ENCODE peak calls at places on chromosomes 5 and 9, in six cellular contexts. K is K562, S is upper lobe of left lung, C is sigmoid colon, G is breast epithelium, N is suprapubic skin. J is an unnamed sample.

GRCh38 chr5:137566118-137566541 is 67.0 kb upstream of the SPOCK1 start:
- DNase-seq in K (no peak), S (no peak), N (no peak), C (no peak), G (no peak), J (no peak)

GRCh38 chr5:1509346-1510085 is 14.2 kb downstream of the LPCAT1 start:
- DNase-seq in K (no peak), G (no peak), N (peak), C (peak), S (peak), J (peak)

GRCh38 chr5:173293817-173294672 is 34.2 kb downstream of the STC2 start:
- DNase-seq in K (peak), C (peak), S (peak), G (peak), N (peak), J (no peak)

GRCh38 chr9:71191708-71192107 is 70.3 kb upstream of the TRPM3 start:
- DNase-seq in C (no peak), G (no peak), K (no peak), N (no peak), S (no peak), J (no peak)

GRCh38 chr5:157271740-157272271 is 5.9 kb downstream of the CYFIP2 start:
- DNase-seq in C (no peak), N (no peak), G (peak), K (no peak), S (peak), J (no peak)

GRCh38 chr9:135828656-135829055 is 78.7 kb downstream of the CAMSAP1 start:
- DNase-seq in N (no peak), S (no peak), G (no peak), K (no peak), C (no peak), J (no peak)

GRCh38 chr5:103259705-103260355 is 1.3 kb downstream of the MACIR start:
- DNase-seq in G (no peak), S (peak), N (no peak), K (no peak), C (peak), J (no peak)

GRCh38 chr5:65916066-65916465 is 10.3 kb upstream of the ERBIN start:
- DNase-seq in N (no peak), K (no peak), S (no peak), G (no peak), C (no peak), J (no peak)

GRCh38 chr5:4737868-4738267 is 402.3 kb upstream of the ADAMTS16 start:
- DNase-seq in K (no peak), S (peak), N (no peak), G (no peak), C (no peak), J (no peak)

GRCh38 chr5:45737153-45737552 is 41.0 kb upstream of the HCN1 start:
- DNase-seq in G (no peak), K (no peak), C (no peak), S (no peak), N (no peak), J (no peak)

GRCh38 chr5:173786296-173787187 is 101.6 kb upstream of the CPEB4 start:
- DNase-seq in S (no peak), K (peak), C (no peak), G (no peak), N (no peak), J (no peak)

DNA sequence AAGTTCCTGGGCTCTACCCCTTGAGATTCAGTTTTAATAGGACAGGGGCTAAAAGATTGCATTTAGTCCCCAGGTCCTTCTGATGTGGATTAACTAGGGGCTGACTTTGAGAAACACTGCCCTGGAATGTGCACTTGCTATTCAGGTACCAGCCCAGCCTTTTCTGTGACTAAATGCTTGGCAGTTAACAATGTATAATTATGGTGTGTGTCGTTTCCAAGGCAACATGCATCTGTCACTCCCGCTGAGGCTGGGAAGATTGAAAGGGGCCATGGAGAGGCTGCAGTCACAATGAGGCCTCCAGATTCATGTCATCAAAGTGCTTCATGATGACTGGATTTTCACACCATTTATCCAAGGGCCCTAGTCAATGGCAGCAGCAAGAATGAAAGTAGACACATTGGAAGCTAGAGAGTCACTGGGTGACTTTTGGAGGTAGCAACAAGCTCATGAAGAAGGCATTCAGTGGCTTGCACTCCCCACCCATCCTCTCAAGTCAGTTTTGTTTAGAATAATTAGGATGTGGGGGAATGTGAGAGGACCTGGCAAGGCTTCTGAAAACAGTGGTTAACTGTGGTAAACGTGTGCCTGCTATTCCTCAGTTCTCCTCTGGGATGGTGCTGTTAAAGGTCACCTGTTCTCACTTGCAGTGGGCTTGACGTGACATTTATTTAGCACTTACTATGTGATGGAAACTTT is 28.3 kb downstream of the RAI14 start:
- DNase-seq in S (no peak), C (no peak), N (no peak), G (no peak), K (no peak), J (no peak)
- TF ChIP-seq CTCF in S (no peak), C (peak), N (no peak), G (no peak), K (peak), J (no peak)

GRCh38 chr9:130235558-130236435 is 29.8 kb upstream of the HMCN2 start:
- DNase-seq in C (peak), G (peak), N (no peak), S (peak), K (peak), J (no peak)

GRCh38 chr9:130236436-130236985 is 29.0 kb upstream of the HMCN2 start:
- DNase-seq in K (no peak), C (peak), S (no peak), G (no peak), N (no peak), J (no peak)

GRCh38 chr9:130237763-130238524 is 27.6 kb upstream of the HMCN2 start:
- DNase-seq in K (no peak), N (no peak), G (no peak), C (peak), S (peak), J (no peak)

GRCh38 chr9:130239363-130239695 is 26.2 kb upstream of the HMCN2 start:
- DNase-seq in K (no peak), S (no peak), C (peak), G (no peak), N (no peak), J (no peak)

GRCh38 chr9:130237071-130237470 is 28.5 kb upstream of the HMCN2 start:
- DNase-seq in C (peak), N (no peak), G (no peak), K (no peak), S (no peak), J (no peak)
- TF ChIP-seq POLR2AphosphoS5 in C (peak), N (no peak), G (no peak), K (no peak), S (no peak), J (no peak)

GRCh38 chr9:121286688-121286972 is 18.7 kb downstream of the GSN start:
- DNase-seq in K (no peak), N (no peak), S (no peak), G (no peak), C (no peak), J (no peak)
- H3K4me3 ChIP-seq in K (peak), N (peak), S (peak), G (peak), C (peak), J (peak)

DNA sequence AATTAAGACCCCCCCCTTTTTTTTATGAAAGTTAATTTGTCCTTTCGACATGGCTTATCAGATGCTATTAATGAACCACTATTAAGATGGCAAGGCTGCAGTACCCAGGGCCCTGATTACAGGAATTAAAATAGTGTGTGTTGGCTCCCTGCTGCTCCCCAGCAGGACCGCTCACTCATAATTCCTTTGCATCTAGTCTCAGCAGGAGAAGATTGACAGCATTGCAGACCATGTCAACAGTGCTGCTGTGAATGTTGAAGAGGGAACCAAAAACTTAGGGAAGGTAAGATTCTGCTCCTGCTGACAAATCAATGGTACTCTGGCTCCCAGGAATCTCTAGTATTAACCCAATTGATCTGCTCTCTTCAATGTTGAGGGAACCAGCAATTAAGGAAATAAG is 61.0 kb downstream of the STX17 start:
- DNase-seq in C (no peak), K (no peak), S (no peak), G (no peak), N (no peak), J (no peak)
- TF ChIP-seq CTCF in C (no peak), K (no peak), S (no peak), G (no peak), N (no peak), J (no peak)

GRCh38 chr5:57488308-57488955 is 5.8 kb upstream of the ACTBL2 start:
- DNase-seq in K (no peak), C (no peak), S (no peak), N (no peak), G (no peak), J (no peak)
- TF ChIP-seq POLR2AphosphoS5 in K (no peak), C (no peak), S (no peak), N (no peak), G (no peak), J (no peak)